ENCODE peak calls at places on chromosomes 13 and 19, in five cellular contexts. One of them, this sample, is unnamed.
A peak's percentile ranks its signal among the peaks of the same experiment; 100 is the strongest.

GRCh38 chr13:29847501-29847983 is 2.9 kb downstream of the UBL3 start:
- DNase-seq in GOT3: no peak
- DNase-seq in stimulated activated CD4-positive, alpha-beta T cell treated with anti-CD3 and anti-CD28 coated beads, Interleukin-1b, Interleukin-23, amount 100 ng/mL, for 24 hours: no peak
- DNase-seq in activated CD8-positive, alpha-beta T cell treated with anti-CD3 and anti-CD28 coated beads, Interleukin-2, amount 10 ng/mL, durations not matched to agents 7 days and 5 days: peak; percentile 23
- DNase-seq in CD4-positive, alpha-beta memory T cell: no peak
- DNase-seq in this sample: no peak

GRCh38 chr19:45809643-45810159 is 5.4 kb downstream of the RSPH6A start:
- DNase-seq in GOT3: no peak
- DNase-seq in stimulated activated CD4-positive, alpha-beta T cell treated with anti-CD3 and anti-CD28 coated beads, Interleukin-1b, Interleukin-23, amount 100 ng/mL, for 24 hours: no peak
- DNase-seq in activated CD8-positive, alpha-beta T cell treated with anti-CD3 and anti-CD28 coated beads, Interleukin-2, amount 10 ng/mL, durations not matched to agents 7 days and 5 days: no peak
- DNase-seq in CD4-positive, alpha-beta memory T cell: no peak
- DNase-seq in this sample: no peak

GRCh38 chr13:47397739-47398138 is 500.9 kb upstream of the HTR2A start:
- DNase-seq in GOT3: no peak
- DNase-seq in stimulated activated CD4-positive, alpha-beta T cell treated with anti-CD3 and anti-CD28 coated beads, Interleukin-1b, Interleukin-23, amount 100 ng/mL, for 24 hours: no peak
- DNase-seq in activated CD8-positive, alpha-beta T cell treated with anti-CD3 and anti-CD28 coated beads, Interleukin-2, amount 10 ng/mL, durations not matched to agents 7 days and 5 days: no peak
- DNase-seq in CD4-positive, alpha-beta memory T cell: no peak
- DNase-seq in this sample: no peak

GRCh38 chr19:2567580-2567979 is 91.7 kb downstream of the GADD45B start:
- DNase-seq in GOT3: no peak
- DNase-seq in stimulated activated CD4-positive, alpha-beta T cell treated with anti-CD3 and anti-CD28 coated beads, Interleukin-1b, Interleukin-23, amount 100 ng/mL, for 24 hours: no peak
- DNase-seq in activated CD8-positive, alpha-beta T cell treated with anti-CD3 and anti-CD28 coated beads, Interleukin-2, amount 10 ng/mL, durations not matched to agents 7 days and 5 days: no peak
- DNase-seq in CD4-positive, alpha-beta memory T cell: no peak
- DNase-seq in this sample: no peak

GRCh38 chr13:48749699-48750473 is 96.2 kb downstream of the CYSLTR2 start:
- DNase-seq in GOT3: peak; percentile 50
- DNase-seq in stimulated activated CD4-positive, alpha-beta T cell treated with anti-CD3 and anti-CD28 coated beads, Interleukin-1b, Interleukin-23, amount 100 ng/mL, for 24 hours: peak; percentile 35
- DNase-seq in activated CD8-positive, alpha-beta T cell treated with anti-CD3 and anti-CD28 coated beads, Interleukin-2, amount 10 ng/mL, durations not matched to agents 7 days and 5 days: peak; percentile 58
- DNase-seq in CD4-positive, alpha-beta memory T cell: peak; percentile 12
- DNase-seq in this sample: peak; percentile 50

GRCh38 chr13:96052655-96053002 is 572 bp downstream of the UGGT2 start:
- DNase-seq in GOT3: no peak
- DNase-seq in stimulated activated CD4-positive, alpha-beta T cell treated with anti-CD3 and anti-CD28 coated beads, Interleukin-1b, Interleukin-23, amount 100 ng/mL, for 24 hours: no peak
- DNase-seq in activated CD8-positive, alpha-beta T cell treated with anti-CD3 and anti-CD28 coated beads, Interleukin-2, amount 10 ng/mL, durations not matched to agents 7 days and 5 days: no peak
- DNase-seq in CD4-positive, alpha-beta memory T cell: no peak
- DNase-seq in this sample: no peak

GRCh38 chr13:99740261-99740979 is 231.1 kb downstream of the ZIC5 start:
- DNase-seq in GOT3: no peak
- DNase-seq in stimulated activated CD4-positive, alpha-beta T cell treated with anti-CD3 and anti-CD28 coated beads, Interleukin-1b, Interleukin-23, amount 100 ng/mL, for 24 hours: no peak
- DNase-seq in activated CD8-positive, alpha-beta T cell treated with anti-CD3 and anti-CD28 coated beads, Interleukin-2, amount 10 ng/mL, durations not matched to agents 7 days and 5 days: no peak
- DNase-seq in CD4-positive, alpha-beta memory T cell: no peak
- DNase-seq in this sample: no peak

GRCh38 chr13:40261947-40262346 is 404.5 kb downstream of the FOXO1 start:
- DNase-seq in GOT3: no peak
- DNase-seq in stimulated activated CD4-positive, alpha-beta T cell treated with anti-CD3 and anti-CD28 coated beads, Interleukin-1b, Interleukin-23, amount 100 ng/mL, for 24 hours: no peak
- DNase-seq in activated CD8-positive, alpha-beta T cell treated with anti-CD3 and anti-CD28 coated beads, Interleukin-2, amount 10 ng/mL, durations not matched to agents 7 days and 5 days: no peak
- DNase-seq in CD4-positive, alpha-beta memory T cell: no peak
- DNase-seq in this sample: no peak

GRCh38 chr19:5455367-5456129 is at the start of gene ZNRF4:
- DNase-seq in GOT3: no peak
- DNase-seq in stimulated activated CD4-positive, alpha-beta T cell treated with anti-CD3 and anti-CD28 coated beads, Interleukin-1b, Interleukin-23, amount 100 ng/mL, for 24 hours: no peak
- DNase-seq in activated CD8-positive, alpha-beta T cell treated with anti-CD3 and anti-CD28 coated beads, Interleukin-2, amount 10 ng/mL, durations not matched to agents 7 days and 5 days: no peak
- DNase-seq in CD4-positive, alpha-beta memory T cell: no peak
- DNase-seq in this sample: no peak

GRCh38 chr19:11247391-11247790 is 8.0 kb downstream of the ANGPTL8 start:
- DNase-seq in GOT3: no peak
- DNase-seq in stimulated activated CD4-positive, alpha-beta T cell treated with anti-CD3 and anti-CD28 coated beads, Interleukin-1b, Interleukin-23, amount 100 ng/mL, for 24 hours: no peak
- DNase-seq in activated CD8-positive, alpha-beta T cell treated with anti-CD3 and anti-CD28 coated beads, Interleukin-2, amount 10 ng/mL, durations not matched to agents 7 days and 5 days: no peak
- DNase-seq in CD4-positive, alpha-beta memory T cell: no peak
- DNase-seq in this sample: no peak

GRCh38 chr19:14561832-14562351 is 10.0 kb downstream of the NDUFB7 start:
- DNase-seq in GOT3: peak; percentile 21
- DNase-seq in stimulated activated CD4-positive, alpha-beta T cell treated with anti-CD3 and anti-CD28 coated beads, Interleukin-1b, Interleukin-23, amount 100 ng/mL, for 24 hours: no peak
- DNase-seq in activated CD8-positive, alpha-beta T cell treated with anti-CD3 and anti-CD28 coated beads, Interleukin-2, amount 10 ng/mL, durations not matched to agents 7 days and 5 days: no peak
- DNase-seq in CD4-positive, alpha-beta memory T cell: no peak
- DNase-seq in this sample: no peak

GRCh38 chr19:51560339-51560738 is 10.7 kb upstream of the ZNF175 start:
- DNase-seq in GOT3: no peak
- DNase-seq in stimulated activated CD4-positive, alpha-beta T cell treated with anti-CD3 and anti-CD28 coated beads, Interleukin-1b, Interleukin-23, amount 100 ng/mL, for 24 hours: no peak
- DNase-seq in activated CD8-positive, alpha-beta T cell treated with anti-CD3 and anti-CD28 coated beads, Interleukin-2, amount 10 ng/mL, durations not matched to agents 7 days and 5 days: no peak
- DNase-seq in CD4-positive, alpha-beta memory T cell: no peak
- DNase-seq in this sample: no peak

GRCh38 chr13:110319774-110320509 is 12.9 kb downstream of the COL4A2 start:
- DNase-seq in GOT3: no peak
- DNase-seq in stimulated activated CD4-positive, alpha-beta T cell treated with anti-CD3 and anti-CD28 coated beads, Interleukin-1b, Interleukin-23, amount 100 ng/mL, for 24 hours: no peak
- DNase-seq in activated CD8-positive, alpha-beta T cell treated with anti-CD3 and anti-CD28 coated beads, Interleukin-2, amount 10 ng/mL, durations not matched to agents 7 days and 5 days: peak; percentile 28
- DNase-seq in CD4-positive, alpha-beta memory T cell: no peak
- DNase-seq in this sample: no peak

GRCh38 chr13:27043013-27043412 is 128.6 kb downstream of the USP12 start:
- DNase-seq in GOT3: peak; percentile 62
- DNase-seq in stimulated activated CD4-positive, alpha-beta T cell treated with anti-CD3 and anti-CD28 coated beads, Interleukin-1b, Interleukin-23, amount 100 ng/mL, for 24 hours: no peak
- DNase-seq in activated CD8-positive, alpha-beta T cell treated with anti-CD3 and anti-CD28 coated beads, Interleukin-2, amount 10 ng/mL, durations not matched to agents 7 days and 5 days: no peak
- DNase-seq in CD4-positive, alpha-beta memory T cell: no peak
- DNase-seq in this sample: no peak

GRCh38 chr19:5927439-5927821 is 13.4 kb downstream of the CAPS start:
- DNase-seq in GOT3: no peak
- DNase-seq in stimulated activated CD4-positive, alpha-beta T cell treated with anti-CD3 and anti-CD28 coated beads, Interleukin-1b, Interleukin-23, amount 100 ng/mL, for 24 hours: no peak
- DNase-seq in activated CD8-positive, alpha-beta T cell treated with anti-CD3 and anti-CD28 coated beads, Interleukin-2, amount 10 ng/mL, durations not matched to agents 7 days and 5 days: no peak
- DNase-seq in CD4-positive, alpha-beta memory T cell: no peak
- DNase-seq in this sample: no peak

This sample was measured in activated CD4-positive, CD25-positive, alpha-beta regulatory T cell treated with anti-CD3 and anti-CD28 coated beads, Interleukin-2, amount 50 U/mL, for 16 hours.